ENCODE peak calls at places on chromosomes 1 and 21, in four cellular contexts. B is Jurkat, Clone E6-1; C is neuronal stem cell; P is Right ventricle myocardium superior. K is an unnamed sample.

GRCh38 chr1:66945316-66945715 is 20.5 kb downstream of the MIER1 start:
- DNase-seq in B (no peak), C (no peak), P (no peak), K (no peak)

GRCh38 chr1:248015801-248016200 is 2.3 kb downstream of the OR2L5 start:
- DNase-seq in B (no peak), C (no peak), P (no peak), K (no peak)

GRCh38 chr1:185961664-185962063 is 227.5 kb downstream of the HMCN1 start:
- DNase-seq in B (no peak), C (no peak), P (no peak), K (no peak)

GRCh38 chr1:77797991-77798390 is 18.5 kb downstream of the MIGA1 start:
- DNase-seq in B (no peak), C (no peak), P (no peak), K (no peak)

GRCh38 chr1:178192686-178193085 is 98.8 kb downstream of the RASAL2 start:
- DNase-seq in B (no peak), C (no peak), P (no peak), K (no peak)

GRCh38 chr1:16115468-16116363 is 40.2 kb downstream of the EPHA2 start:
- DNase-seq in B (no peak), C (peak), P (no peak), K (no peak)

GRCh38 chr1:156124557-156125483 is 10.3 kb downstream of the LMNA start:
- DNase-seq in B (no peak), C (no peak), P (peak), K (no peak)

GRCh38 chr1:234915923-234916675 is 212.5 kb downstream of the TOMM20 start:
- DNase-seq in B (no peak), C (no peak), P (peak), K (peak)

GRCh38 chr1:15915991-15916390 is 59.9 kb downstream of the ZBTB17 start:
- DNase-seq in B (peak), C (no peak), P (no peak), K (no peak)

GRCh38 chr1:45573231-45573804 is 10.5 kb upstream of the NASP start:
- DNase-seq in B (no peak), C (no peak), P (no peak), K (peak)

GRCh38 chr1:192109576-192109975 is 48.7 kb upstream of the RGS18 start:
- DNase-seq in B (no peak), C (no peak), P (no peak), K (no peak)

GRCh38 chr1:231934797-231935196 is 308.2 kb downstream of the DISC1 start:
- DNase-seq in B (no peak), C (no peak), P (no peak), K (no peak)

GRCh38 chr1:29047142-29047541 is 76.6 kb downstream of the TMEM200B start:
- DNase-seq in B (no peak), C (no peak), P (no peak), K (no peak)

GRCh38 chr1:53332833-53333232 is 5.0 kb upstream of the LRP8 start:
- DNase-seq in B (no peak), C (no peak), P (no peak), K (peak)

GRCh38 chr21:33984021-33984481 is 68.4 kb upstream of the ATP5PO start:
- DNase-seq in B (no peak), C (no peak), P (no peak), K (no peak)

GRCh38 chr1:44828841-44829440 is 14.1 kb downstream of the PTCH2 start:
- DNase-seq in B (no peak), C (no peak), P (no peak), K (no peak)

GRCh38 chr1:22780696-22781095 is 70.1 kb downstream of the EPHB2 start:
- DNase-seq in B (no peak), C (peak), P (no peak), K (no peak)

GRCh38 chr1:172135076-172135672 is 285.3 kb upstream of the C1orf105 start:
- DNase-seq in B (peak), C (no peak), P (no peak), K (no peak)

GRCh38 chr1:62691062-62691844 is 3.1 kb upstream of the DOCK7 start:
- DNase-seq in B (no peak), C (no peak), P (no peak), K (no peak)

GRCh38 chr1:109625601-109626560 is 6.2 kb downstream of the AMPD2 start:
- DNase-seq in B (no peak), C (no peak), P (no peak), K (no peak)

GRCh38 chr21:39051561-39051949 is 131.7 kb downstream of the PSMG1 start:
- DNase-seq in B (no peak), C (no peak), P (no peak), K (no peak)

GRCh38 chr1:156727914-156728598 is at the start of gene METTL25B:
- DNase-seq in B (peak), C (peak), P (peak), K (peak)

GRCh38 chr1:1181129-1181937 is 7.7 kb downstream of the TTLL10 start:
- DNase-seq in B (no peak), C (no peak), P (peak), K (no peak)

GRCh38 chr1:183544598-183545297 is 45.5 kb downstream of the NCF2 start:
- DNase-seq in B (no peak), C (no peak), P (no peak), K (no peak)

GRCh38 chr1:117658676-117659075 is 52.8 kb downstream of the TENT5C start:
- DNase-seq in B (peak), C (no peak), P (no peak), K (no peak)

GRCh38 chr1:152109231-152109997 is 5.8 kb downstream of the TCHH start:
- DNase-seq in B (no peak), C (no peak), P (no peak), K (no peak)

GRCh38 chr21:44636209-44637017 is 743 bp upstream of the KRTAP10-10 start:
- DNase-seq in B (no peak), C (no peak), P (no peak), K (no peak)

GRCh38 chr21:37443683-37444082 is 77.1 kb downstream of the DYRK1A start:
- DNase-seq in B (no peak), C (no peak), P (no peak), K (no peak)

GRCh38 chr21:44718571-44718970 is 7.2 kb upstream of the TSPEAR start:
- DNase-seq in B (no peak), C (no peak), P (no peak), K (no peak)

GRCh38 chr1:4638347-4638734 is 16.1 kb upstream of the AJAP1 start:
- DNase-seq in B (no peak), C (no peak), P (no peak), K (no peak)

GRCh38 chr1:153395136-153395685 is 4.3 kb upstream of the S100A8 start:
- DNase-seq in B (no peak), C (no peak), P (no peak), K (no peak)

GRCh38 chr1:2400576-2400909 is 8.9 kb downstream of the RER1 start:
- DNase-seq in B (no peak), C (no peak), P (no peak), K (no peak)

K was measured in sigmoid colon.